ENCODE peak calls at places on chromosomes 1 and 21, in six cellular contexts. H, K, N, B, Z and Y are unnamed samples.

GRCh38 chr1:52697795-52698674 is at the start of gene COA7:
- DNase-seq in H (peak), K (peak), N (peak), B (peak), Z (peak), Y (no peak)

GRCh38 chr21:41673596-41674335 is 93.1 kb downstream of the RIPK4 start:
- DNase-seq in H (no peak), K (no peak), N (no peak), B (no peak), Z (no peak), Y (no peak)

GRCh38 chr1:64136296-64136695 is 67.1 kb upstream of the UBE2U start:
- DNase-seq in H (no peak), K (no peak), N (no peak), B (no peak), Z (no peak), Y (no peak)

GRCh38 chr1:23664837-23665795 is 26.5 kb upstream of the RPL11 start:
- DNase-seq in H (no peak), K (no peak), N (no peak), B (no peak), Z (no peak), Y (no peak)

GRCh38 chr1:86703696-86704455 is 500 bp upstream of the SH3GLB1 start:
- DNase-seq in H (peak), K (no peak), N (no peak), B (no peak), Z (no peak), Y (no peak)

GRCh38 chr1:206951318-206952105 is 5.2 kb upstream of the PIGR start:
- DNase-seq in H (no peak), K (no peak), N (peak), B (no peak), Z (no peak), Y (no peak)

GRCh38 chr1:107135466-107135865 is 5.4 kb upstream of the NTNG1 start:
- DNase-seq in H (no peak), K (no peak), N (peak), B (no peak), Z (no peak), Y (no peak)

GRCh38 chr1:110340207-110340468 is 961 bp downstream of the RBM15 start:
- DNase-seq in H (peak), K (no peak), N (no peak), B (no peak), Z (no peak), Y (no peak)

GRCh38 chr21:41633627-41634026 is 125.7 kb upstream of the TMPRSS2 start:
- DNase-seq in H (no peak), K (no peak), N (no peak), B (no peak), Z (no peak), Y (no peak)

GRCh38 chr1:203126866-203127671 is 457 bp upstream of the ADORA1 start:
- DNase-seq in H (no peak), K (no peak), N (no peak), B (no peak), Z (no peak), Y (no peak)

GRCh38 chr1:34476371-34476770 is 278.5 kb upstream of the GJB5 start:
- DNase-seq in H (no peak), K (no peak), N (no peak), B (no peak), Z (no peak), Y (no peak)

GRCh38 chr21:41705546-41706262 is 61.1 kb downstream of the RIPK4 start:
- DNase-seq in H (no peak), K (no peak), N (peak), B (no peak), Z (no peak), Y (no peak)

GRCh38 chr1:59195151-59195550 is 101.7 kb upstream of the FGGY start:
- DNase-seq in H (no peak), K (no peak), N (no peak), B (no peak), Z (no peak), Y (no peak)

GRCh38 chr21:22575165-22575584 is 1577.0 kb downstream of the NCAM2 start:
- DNase-seq in H (no peak), K (no peak), N (no peak), B (no peak), Z (no peak), Y (no peak)

GRCh38 chr1:117260761-117261462 is 50.2 kb upstream of the VTCN1 start:
- DNase-seq in H (no peak), K (no peak), N (no peak), B (no peak), Z (no peak), Y (no peak)

GRCh38 chr1:150558761-150559626 is 9.8 kb downstream of the ADAMTSL4 start:
- DNase-seq in H (peak), K (peak), N (no peak), B (no peak), Z (peak), Y (no peak)

GRCh38 chr1:246214708-246215504 is 292.2 kb downstream of the SMYD3 start:
- DNase-seq in H (peak), K (peak), N (no peak), B (peak), Z (no peak), Y (peak)

GRCh38 chr1:78223417-78224215 is 177.8 kb downstream of the GIPC2 start:
- DNase-seq in H (no peak), K (no peak), N (no peak), B (no peak), Z (no peak), Y (peak)

GRCh38 chr1:245419572-245419971 is 264.8 kb downstream of the KIF26B start:
- DNase-seq in H (no peak), K (no peak), N (no peak), B (no peak), Z (no peak), Y (no peak)

GRCh38 chr1:92599184-92599583 is 112.5 kb upstream of the GFI1 start:
- DNase-seq in H (no peak), K (no peak), N (no peak), B (no peak), Z (no peak), Y (peak)

GRCh38 chr1:210262167-210262896 is 29.7 kb downstream of the SERTAD4 start:
- DNase-seq in H (peak), K (no peak), N (no peak), B (peak), Z (peak), Y (no peak)

GRCh38 chr1:6126521-6127067 is 53.5 kb downstream of the CHD5 start:
- DNase-seq in H (peak), K (no peak), N (peak), B (no peak), Z (peak), Y (no peak)

GRCh38 chr1:199982606-199983005 is 44.9 kb upstream of the NR5A2 start:
- DNase-seq in H (no peak), K (no peak), N (peak), B (no peak), Z (no peak), Y (no peak)

GRCh38 chr21:28605138-28605537 is 387.5 kb downstream of the LTN1 start:
- DNase-seq in H (no peak), K (no peak), N (no peak), B (no peak), Z (no peak), Y (no peak)

GRCh38 chr1:43282220-43283195 is 2.9 kb downstream of the C1orf210 start:
- DNase-seq in H (peak), K (no peak), N (no peak), B (no peak), Z (no peak), Y (no peak)

GRCh38 chr1:164759945-164760584 is 201.1 kb downstream of the PBX1 start:
- DNase-seq in H (no peak), K (no peak), N (no peak), B (no peak), Z (no peak), Y (no peak)

GRCh38 chr1:61343623-61344257 is 261.4 kb downstream of the NFIA start:
- DNase-seq in H (no peak), K (no peak), N (no peak), B (no peak), Z (no peak), Y (no peak)

GRCh38 chr1:36238433-36238832 is 14.2 kb downstream of the THRAP3 start:
- DNase-seq in H (no peak), K (no peak), N (no peak), B (no peak), Z (no peak), Y (no peak)

GRCh38 chr1:178232949-178233348 is 139.0 kb downstream of the RASAL2 start:
- DNase-seq in H (no peak), K (no peak), N (no peak), B (peak), Z (no peak), Y (peak)

GRCh38 chr1:24360681-24361080 is 41.5 kb downstream of the GRHL3 start:
- DNase-seq in H (no peak), K (no peak), N (no peak), B (no peak), Z (no peak), Y (no peak)

GRCh38 chr1:47569681-47570470 is 132.0 kb downstream of the FOXD2 start:
- DNase-seq in H (no peak), K (peak), N (peak), B (peak), Z (no peak), Y (peak)
- TF ChIP-seq CTCF in H (peak), K (peak), N (no peak), B (peak), Z (peak), Y (peak)

GRCh38 chr1:159946242-159947187 is 1.1 kb upstream of the IGSF9 start:
- DNase-seq in H (no peak), K (no peak), N (no peak), B (no peak), Z (no peak), Y (no peak)
- H3K4me3 ChIP-seq in H (peak), K (peak), N (no peak), B (no peak), Z (no peak), Y (no peak)

GRCh38 chr1:16944038-16944437 is 22.3 kb downstream of the CROCC start:
- DNase-seq in H (no peak), K (no peak), N (no peak), B (no peak), Z (no peak), Y (no peak)

GRCh38 chr1:16946646-16947045 is 24.9 kb downstream of the CROCC start:
- DNase-seq in H (no peak), K (no peak), N (no peak), B (no peak), Z (no peak), Y (no peak)
- TF ChIP-seq CTCF in H (no peak), K (no peak), N (no peak), B (no peak), Z (no peak), Y (no peak)

GRCh38 chr1:208086116-208086515 is 158.1 kb downstream of the PLXNA2 start:
- DNase-seq in H (no peak), K (no peak), N (no peak), B (no peak), Z (no peak), Y (no peak)
- H3K4me3 ChIP-seq in H (peak), K (peak), N (no peak), B (no peak), Z (no peak), Y (peak)